ENCODE peak calls at places on chromosomes 5 and 9, in four cellular contexts. V is GM10248, T is fibroblast of mammary gland, W is SJSA1. G is an unnamed sample.

GRCh38 chr5:102737161-102737560 is 17.9 kb upstream of the PAM start:
- DNase-seq in V (no peak), T (no peak), W (no peak), G (no peak)

GRCh38 chr5:160159991-160160826 is 41.0 kb upstream of the PWWP2A start:
- DNase-seq in V (peak), T (no peak), W (no peak), G (no peak)

GRCh38 chr5:65066385-65066784 is 297.7 kb downstream of the CWC27 start:
- DNase-seq in V (no peak), T (peak), W (no peak), G (no peak)

GRCh38 chr9:87620727-87621322 is 105.1 kb upstream of the CTSL start:
- DNase-seq in V (no peak), T (no peak), W (no peak), G (no peak)

GRCh38 chr5:175524211-175524610 is 45.9 kb downstream of the SFXN1 start:
- DNase-seq in V (no peak), T (no peak), W (no peak), G (no peak)

GRCh38 chr9:68651280-68651893 is 53.7 kb upstream of the PIP5K1B start:
- DNase-seq in V (no peak), T (no peak), W (no peak), G (no peak)

GRCh38 chr9:125985998-125986655 is 239.0 kb downstream of the PBX3 start:
- DNase-seq in V (no peak), T (no peak), W (no peak), G (no peak)

GRCh38 chr9:89746385-89747116 is 141.7 kb downstream of the GADD45G start:
- DNase-seq in V (no peak), T (peak), W (no peak), G (no peak)

GRCh38 chr5:133409210-133409674 is 203.1 kb downstream of the FSTL4 start:
- DNase-seq in V (no peak), T (no peak), W (no peak), G (no peak)

GRCh38 chr5:135072357-135073247 is 38.6 kb upstream of the PITX1 start:
- DNase-seq in V (no peak), T (no peak), W (no peak), G (no peak)

GRCh38 chr9:128056086-128056485 is 11.0 kb downstream of the NAIF1 start:
- DNase-seq in V (no peak), T (no peak), W (no peak), G (no peak)

GRCh38 chr9:29214702-29215248 is 1641.5 kb upstream of the C9orf72 start:
- DNase-seq in V (no peak), T (no peak), W (no peak), G (no peak)